ENCODE peak calls at places on chromosomes 11 and 22, in nine cellular contexts. S is stomach; U is CD8-positive, alpha-beta T cell; Z is colonic mucosa; P is NCI-H1105 treated with DMSO at 0.1 percent for 48 hours; W is HFFc6; F is SW480; V is left ventricle myocardium inferior; K is midbrain. I is an unnamed sample.

GRCh38 chr22:45242778-45243191 is 2.1 kb upstream of the KIAA0930 start:
- DNase-seq in V (no peak), F (no peak), P (peak), K (peak), U (no peak), S (peak), W (no peak), Z (peak), I (peak)

GRCh38 chr22:37406836-37407235 is 20.4 kb downstream of the ELFN2 start:
- DNase-seq in V (no peak), W (no peak), S (no peak), F (no peak), U (no peak), K (no peak), P (no peak), Z (no peak), I (no peak)

GRCh38 chr11:94762208-94762607 is 5.9 kb upstream of the AMOTL1 start:
- DNase-seq in W (peak), U (no peak), S (no peak), K (no peak), P (peak), Z (no peak), F (peak), V (no peak), I (no peak)

GRCh38 chr22:37678372-37678771 is 2.9 kb downstream of the LGALS1 start:
- DNase-seq in P (no peak), F (no peak), Z (no peak), K (no peak), S (no peak), V (no peak), W (no peak), U (no peak), I (no peak)

GRCh38 chr11:62242021-62242420 is at the start of gene SCGB1D2:
- DNase-seq in K (peak), V (peak), Z (no peak), W (no peak), P (peak), F (peak), S (no peak), U (no peak), I (peak)

GRCh38 chr11:130115218-130115617 is 44.4 kb upstream of the ST14 start:
- DNase-seq in K (no peak), W (no peak), Z (no peak), V (no peak), S (no peak), F (no peak), P (peak), U (no peak), I (no peak)

GRCh38 chr22:30575011-30575671 is 676 bp upstream of the GAL3ST1 start:
- DNase-seq in Z (peak), V (peak), W (no peak), K (peak), U (no peak), S (peak), F (peak), P (no peak), I (peak)

GRCh38 chr11:121054266-121054665 is 30.4 kb downstream of the TBCEL start:
- DNase-seq in V (no peak), S (no peak), F (no peak), U (no peak), W (no peak), Z (no peak), K (no peak), P (no peak), I (no peak)

GRCh38 chr22:37314315-37315046 is 32.2 kb downstream of the CYTH4 start:
- DNase-seq in W (no peak), F (no peak), V (no peak), U (peak), Z (no peak), P (no peak), K (no peak), S (no peak), I (no peak)

GRCh38 chr22:44880588-44881245 is 128.3 kb downstream of the ARHGAP8 start:
- DNase-seq in F (no peak), K (no peak), Z (no peak), S (no peak), V (no peak), W (no peak), U (no peak), P (no peak), I (no peak)

GRCh38 chr11:117670924-117671323 is 126.1 kb downstream of the DSCAML1 start:
- DNase-seq in V (no peak), K (no peak), P (no peak), W (no peak), S (no peak), U (no peak), F (no peak), Z (no peak), I (no peak)

GRCh38 chr11:34758262-34758661 is 137.4 kb downstream of the EHF start:
- DNase-seq in S (no peak), W (no peak), K (no peak), Z (no peak), F (no peak), U (no peak), P (no peak), V (no peak), I (no peak)

GRCh38 chr11:82865841-82866240 is 34.4 kb downstream of the PRCP start:
- DNase-seq in S (no peak), P (no peak), Z (no peak), K (no peak), V (no peak), U (no peak), W (peak), F (no peak), I (no peak)

GRCh38 chr11:132874638-132875037 is 657.7 kb downstream of the OPCML start:
- DNase-seq in U (no peak), Z (no peak), W (peak), P (no peak), S (no peak), K (no peak), F (peak), V (no peak), I (no peak)

GRCh38 chr11:19691815-19692214 is 20.8 kb upstream of the NAV2 start:
- DNase-seq in K (no peak), W (no peak), F (no peak), P (no peak), U (no peak), V (no peak), Z (no peak), S (no peak), I (peak)

GRCh38 chr22:37019309-37020191 is at the start of the genes MPST and TST:
- DNase-seq in Z (peak), P (peak), U (peak), W (peak), K (peak), S (peak), V (peak), F (peak), I (peak)

GRCh38 chr11:10139656-10140055 is 154.4 kb downstream of the SBF2 start:
- DNase-seq in W (peak), U (no peak), V (no peak), K (no peak), Z (no peak), F (no peak), P (no peak), S (no peak), I (no peak)

GRCh38 chr11:131473510-131473909 is 103.1 kb downstream of the NTM start:
- DNase-seq in P (no peak), F (no peak), Z (no peak), U (no peak), W (no peak), S (no peak), K (no peak), V (no peak), I (no peak)

GRCh38 chr11:35323076-35323868 is 96.1 kb downstream of the SLC1A2 start:
- DNase-seq in S (no peak), W (peak), P (no peak), F (no peak), Z (no peak), V (no peak), K (no peak), U (no peak), I (no peak)

GRCh38 chr22:35538801-35539321 is 1.8 kb upstream of the RASD2 start:
- DNase-seq in W (peak), S (no peak), P (no peak), Z (peak), U (no peak), F (no peak), V (no peak), K (no peak), I (no peak)

GRCh38 chr11:134397304-134398078 is 14.6 kb downstream of the B3GAT1 start:
- DNase-seq in U (no peak), K (no peak), W (no peak), P (no peak), Z (no peak), S (no peak), F (no peak), V (no peak), I (no peak)

GRCh38 chr11:124758355-124759267 is 3.5 kb downstream of the ESAM start:
- DNase-seq in W (peak), U (peak), Z (peak), V (peak), F (peak), K (peak), S (peak), P (peak), I (peak)

GRCh38 chr11:106961518-106961917 is 56.8 kb downstream of the GUCY1A2 start:
- DNase-seq in W (peak), V (no peak), P (no peak), K (no peak), F (no peak), S (no peak), U (no peak), Z (no peak), I (no peak)

GRCh38 chr22:36287881-36288515 is 35.1 kb downstream of the APOL1 start:
- DNase-seq in V (peak), U (no peak), S (no peak), Z (no peak), W (no peak), K (no peak), F (no peak), P (no peak), I (no peak)

GRCh38 chr22:27381960-27382742 is 419.4 kb downstream of the MN1 start:
- DNase-seq in S (no peak), F (no peak), Z (no peak), K (no peak), V (no peak), W (no peak), U (no peak), P (no peak), I (no peak)

GRCh38 chr11:76800466-76801200 is 17.5 kb downstream of the TSKU start:
- DNase-seq in V (no peak), S (no peak), K (no peak), F (no peak), U (peak), P (no peak), Z (peak), W (no peak), I (no peak)

GRCh38 chr11:61183645-61184044 is 19.7 kb upstream of the PGA3 start:
- DNase-seq in F (no peak), K (no peak), V (no peak), W (no peak), U (no peak), Z (no peak), S (no peak), P (no peak), I (no peak)

GRCh38 chr11:95081010-95081409 is 8.6 kb upstream of the ENDOD1 start:
- DNase-seq in F (no peak), P (no peak), V (no peak), K (no peak), W (no peak), Z (no peak), U (no peak), S (no peak), I (no peak)